ENCODE peak calls at places on chromosomes 3 and 15, in five cellular contexts. U is AG10803; B is A549; X is GM12865; Y is CD8-positive, alpha-beta memory T cell. C is an unnamed sample.

GRCh38 chr3:36714343-36714742 is 50.0 kb downstream of the DCLK3 start:
- DNase-seq in X (no peak), Y (no peak), B (no peak), U (peak; percentile 70), C (peak; percentile 47)

GRCh38 chr3:10333359-10333670 is 12.4 kb upstream of the SEC13 start:
- DNase-seq in U (no peak), B (no peak), X (no peak), Y (no peak), C (no peak)

GRCh38 chr15:98801234-98801561 is 152.9 kb downstream of the IGF1R start:
- DNase-seq in Y (no peak), X (no peak), U (no peak), B (no peak), C (no peak)

GRCh38 chr3:31011383-31011782 is 116.9 kb upstream of the GADL1 start:
- DNase-seq in U (no peak), Y (no peak), X (no peak), B (no peak), C (no peak)

GRCh38 chr15:66912001-66912400 is 153.4 kb upstream of the SMAD3 start:
- DNase-seq in X (peak; percentile 13), B (no peak), U (no peak), Y (peak; percentile 43), C (no peak)

GRCh38 chr3:172591876-172592771 is 68.9 kb upstream of the TNFSF10 start:
- DNase-seq in Y (peak; percentile 71), U (no peak), B (no peak), X (peak; percentile 95), C (no peak)

GRCh38 chr3:123352134-123352554 is 96.7 kb downstream of the ADCY5 start:
- DNase-seq in Y (no peak), B (no peak), X (no peak), U (no peak), C (no peak)

GRCh38 chr15:27550635-27551034 is 548.5 kb downstream of the OCA2 start:
- DNase-seq in U (no peak), B (no peak), Y (no peak), X (no peak), C (no peak)

GRCh38 chr3:189273736-189274135 is 102.0 kb downstream of the TPRG1 start:
- DNase-seq in B (no peak), Y (no peak), U (no peak), X (no peak), C (peak; percentile 20)

GRCh38 chr15:100849021-100849831 is 30.4 kb upstream of the ALDH1A3 start:
- DNase-seq in B (peak; percentile 82), U (peak; percentile 53), Y (peak; percentile 31), X (no peak), C (peak; percentile 63)

GRCh38 chr15:48073881-48074280 is 46.9 kb upstream of the SLC24A5 start:
- DNase-seq in U (no peak), X (no peak), B (no peak), Y (no peak), C (no peak)

GRCh38 chr3:29353807-29354206 is 72.9 kb downstream of the RBMS3 start:
- DNase-seq in B (no peak), U (no peak), Y (no peak), X (no peak), C (no peak)

GRCh38 chr15:64014995-64015394 is 31.3 kb downstream of the DAPK2 start:
- DNase-seq in U (no peak), X (no peak), Y (no peak), B (no peak), C (no peak)

GRCh38 chr3:140467104-140467577 is 210.7 kb upstream of the TRIM42 start:
- DNase-seq in U (no peak), X (no peak), Y (no peak), B (peak; percentile 66), C (peak; percentile 65)

GRCh38 chr15:85027033-85027380 is 45.4 kb downstream of the PDE8A start:
- DNase-seq in X (no peak), U (peak; percentile 29), B (no peak), Y (no peak), C (no peak)

GRCh38 chr3:25856902-25857518 is 67.1 kb downstream of the OXSM start:
- DNase-seq in X (peak; percentile 53), Y (peak; percentile 21), U (peak; percentile 63), B (peak; percentile 48), C (peak; percentile 62)

GRCh38 chr3:21331321-21331720 is 419.7 kb downstream of the ZNF385D start:
- DNase-seq in B (no peak), Y (no peak), X (no peak), U (peak; percentile 11), C (no peak)

GRCh38 chr15:70439880-70440279 is 323.5 kb downstream of the UACA start:
- DNase-seq in B (no peak), X (no peak), U (no peak), Y (no peak), C (no peak)

DNA sequence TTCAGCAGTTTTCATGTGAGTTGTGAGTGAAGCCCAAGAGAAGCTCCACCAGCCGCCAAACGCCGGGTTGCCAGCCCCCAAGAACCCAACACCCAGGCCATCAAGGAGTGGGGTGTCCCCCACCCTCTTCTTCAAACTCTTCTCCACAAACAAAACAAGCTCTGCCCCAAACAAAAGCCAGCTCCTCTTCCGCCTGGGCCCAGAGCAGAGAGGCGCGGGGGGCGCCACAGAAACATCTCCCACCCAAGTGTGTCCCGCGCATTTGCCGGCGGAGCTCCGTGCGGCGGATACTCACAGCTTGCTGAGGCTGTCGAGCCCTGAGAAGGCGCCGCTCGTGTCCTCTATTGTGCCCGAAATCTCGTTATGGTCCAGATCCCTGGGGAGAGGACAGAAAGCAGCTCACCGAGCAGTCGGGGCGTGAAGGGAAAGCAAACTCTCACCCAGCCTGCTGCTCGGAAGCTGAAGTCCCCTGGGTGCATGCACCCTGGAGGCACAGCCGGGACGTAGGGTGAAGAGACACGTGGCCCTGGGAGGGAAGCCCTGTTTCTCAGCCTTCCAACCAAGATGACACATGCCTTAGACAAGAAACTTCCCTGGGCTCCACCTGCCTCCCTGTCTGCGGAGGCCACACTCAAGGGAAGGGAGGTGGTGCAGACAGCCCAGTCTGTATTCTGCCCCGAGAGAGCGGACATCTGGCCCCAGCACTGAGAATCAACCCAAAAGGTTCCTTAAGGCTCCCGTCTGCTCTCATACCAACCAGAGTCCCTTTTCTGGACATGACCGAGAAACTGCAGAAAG is 95.7 kb downstream of the LRIG1 start:
- DNase-seq in X (no peak), Y (no peak), U (no peak), B (no peak), C (peak; percentile 45)
- H3K4me3 ChIP-seq in X (no peak overlapping the region), Y (no peak overlapping the region), U (no peak overlapping the region), B (no peak overlapping the region), C (no peak overlapping the region)

GRCh38 chr3:52108302-52109232 is 45.7 kb downstream of the POC1A start:
- DNase-seq in X (no peak), B (no peak), U (peak; percentile 63), Y (no peak), C (peak; percentile 54)
- H3K4me3 ChIP-seq in X (no peak overlapping the region), B (no peak overlapping the region), U (peak overlapping the region; percentile 31), Y (no peak overlapping the region), C (no peak overlapping the region)

DNA sequence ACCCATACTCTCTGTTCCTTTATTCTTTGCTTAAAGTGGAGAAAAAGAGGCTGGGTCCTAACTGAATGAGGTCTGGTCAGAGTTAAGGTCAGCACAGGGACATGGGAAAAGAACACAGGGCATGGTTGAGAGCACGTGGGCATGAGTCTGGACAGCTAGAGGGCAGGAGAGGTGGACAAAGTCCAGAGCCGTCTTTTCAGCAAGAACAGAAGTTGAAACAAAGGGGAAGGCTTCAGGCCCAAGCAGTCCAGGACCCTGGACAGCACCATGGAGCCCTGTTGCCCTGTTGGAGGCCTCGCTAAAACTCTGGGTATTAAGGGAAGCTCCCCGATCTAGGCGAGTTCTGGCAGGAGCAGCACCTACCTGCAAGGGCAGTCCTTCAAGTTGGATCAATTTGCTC is 50.7 kb downstream of the XYLB start:
- DNase-seq in B (no peak), Y (no peak), X (peak; percentile 16), U (peak; percentile 25), C (peak; percentile 28)
- H3K4me3 ChIP-seq in B (no peak overlapping the region), Y (no peak overlapping the region), X (no peak overlapping the region), U (no peak overlapping the region), C (no peak overlapping the region)

GRCh38 chr3:183268361-183268760 is 15.3 kb downstream of the B3GNT5 start:
- DNase-seq in B (no peak), U (no peak), X (no peak), Y (no peak), C (no peak)

GRCh38 chr3:183266454-183266853 is 13.4 kb downstream of the B3GNT5 start:
- DNase-seq in U (no peak), B (no peak), Y (no peak), X (no peak), C (no peak)

GRCh38 chr3:183265157-183265642 is 12.1 kb downstream of the B3GNT5 start:
- DNase-seq in U (peak; percentile 13), Y (no peak), X (no peak), B (no peak), C (peak; percentile 74)

GRCh38 chr3:183265713-183266417 is 12.8 kb downstream of the B3GNT5 start:
- DNase-seq in B (peak; percentile 81), X (no peak), Y (no peak), U (peak; percentile 44), C (peak; percentile 98)

DNA sequence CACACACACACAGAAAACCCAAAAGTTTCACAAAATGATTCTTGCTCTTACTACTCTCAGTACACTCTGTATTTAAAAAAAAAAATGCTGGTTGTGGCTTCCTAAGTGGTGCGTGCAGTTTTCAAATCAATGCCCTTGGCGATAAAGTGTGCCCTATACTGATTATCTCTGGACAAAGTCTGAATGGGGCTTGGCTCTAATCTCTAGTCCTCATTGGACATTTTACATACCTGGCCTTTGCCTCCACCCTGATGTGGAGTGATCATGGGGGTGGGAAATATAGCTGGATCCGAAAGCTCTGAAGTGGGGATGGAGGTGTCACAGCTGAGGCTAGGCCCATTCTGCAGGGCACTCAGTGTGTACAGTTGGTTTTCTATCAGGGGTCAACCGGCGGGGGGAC is 14.1 kb downstream of the B3GNT5 start:
- DNase-seq in U (no peak), B (no peak), X (no peak), Y (no peak), C (no peak)
- H3K4me3 ChIP-seq in U (no peak overlapping the region), B (no peak overlapping the region), X (no peak overlapping the region), Y (no peak overlapping the region), C (no peak overlapping the region)

DNA sequence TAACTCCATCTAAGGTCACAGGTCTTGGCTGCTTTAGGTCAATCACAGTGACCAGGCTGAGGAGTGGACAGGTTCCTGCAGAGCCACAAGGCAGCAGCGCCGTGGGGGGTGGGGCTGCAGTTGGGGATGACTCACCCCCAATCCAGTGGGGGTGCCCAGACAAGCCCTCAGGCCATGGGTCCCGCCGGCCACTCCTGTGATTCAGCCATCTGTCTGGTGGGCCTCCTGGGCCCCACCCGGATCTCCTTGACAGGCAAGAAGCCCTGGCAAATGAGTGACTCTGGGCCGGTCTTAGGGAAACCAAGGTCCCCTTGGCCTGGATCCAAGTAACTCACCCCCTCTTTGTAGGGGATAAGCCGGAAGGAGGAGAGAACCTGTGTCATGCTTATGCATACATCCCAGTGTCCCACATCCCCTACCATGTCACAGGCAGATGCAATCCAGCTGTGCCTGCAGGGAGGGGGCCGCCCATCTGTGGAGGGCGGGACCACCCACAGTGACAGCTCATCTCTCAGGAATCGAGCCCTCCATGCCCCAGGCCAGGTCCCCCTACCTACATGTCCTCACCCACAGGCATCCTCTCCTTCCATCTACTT is 495 bp upstream of the COL7A1 start:
- DNase-seq in B (peak; percentile 96), U (peak; percentile 84), X (no peak), Y (no peak), C (peak; percentile 90)
- H3K4me3 ChIP-seq in B (peak overlapping the region; percentile 84), U (peak overlapping the region; percentile 64), X (no peak overlapping the region), Y (no peak overlapping the region), C (peak overlapping the region; percentile 47)

DNA sequence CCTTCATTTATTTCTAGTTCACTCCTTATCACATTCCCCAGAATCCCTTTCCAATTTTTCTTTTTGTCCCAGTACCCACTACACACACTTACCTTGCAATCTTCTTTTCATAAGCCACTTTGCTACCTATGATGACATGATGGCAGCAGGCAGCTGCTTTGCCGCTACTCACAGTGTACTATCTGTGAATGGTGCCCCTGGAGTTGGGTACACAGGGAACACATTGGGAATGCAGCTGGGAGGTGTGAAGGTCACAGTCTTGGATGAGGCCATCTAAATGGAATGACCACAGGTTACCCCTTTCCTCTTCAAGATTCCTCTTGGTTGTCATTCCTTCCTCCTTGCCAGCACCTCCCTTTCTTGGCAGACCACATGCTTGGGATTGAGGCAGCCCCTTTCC is 20.8 kb upstream of the TNIK start:
- DNase-seq in U (no peak), X (no peak), B (no peak), Y (no peak), C (no peak)
- H3K4me3 ChIP-seq in U (no peak overlapping the region), X (no peak overlapping the region), B (no peak overlapping the region), Y (no peak overlapping the region), C (no peak overlapping the region)

C was measured in fibroblast of mammary gland.